ENCODE peak calls at places on chromosomes 2 and 18, in four cellular contexts. H is progenitor cell of endocrine pancreas, E is K562, W is natural killer cell. B is an unnamed sample.

GRCh38 chr2:18932864-18933263 is 343.5 kb upstream of the NT5C1B start:
- DNase-seq in H (no peak), E (no peak), W (no peak), B (no peak)

GRCh38 chr2:162011718-162012564 is 62.1 kb downstream of the DPP4 start:
- DNase-seq in E (no peak), H (no peak), W (no peak), B (no peak)

GRCh38 chr2:240350006-240350355 is 85.5 kb upstream of the GPC1 start:
- DNase-seq in W (no peak), H (no peak), E (no peak), B (no peak)

GRCh38 chr18:67805261-67805660 is 288.7 kb upstream of the DSEL start:
- DNase-seq in W (no peak), E (no peak), H (no peak), B (no peak)

GRCh38 chr18:78979682-78980278 is at the start of gene SALL3:
- DNase-seq in W (no peak), E (no peak), H (no peak), B (no peak)

GRCh38 chr2:240133401-240133800 is 2.7 kb downstream of the COPS9 start:
- DNase-seq in H (no peak), E (no peak), W (peak; percentile 4), B (no peak)

GRCh38 chr2:121366040-121366439 is 81.0 kb upstream of the TFCP2L1 start:
- DNase-seq in H (no peak), E (no peak), W (no peak), B (no peak)

GRCh38 chr2:191899442-191899841 is 52.6 kb upstream of the CAVIN2 start:
- DNase-seq in E (no peak), H (no peak), W (no peak), B (peak; percentile 62)

DNA sequence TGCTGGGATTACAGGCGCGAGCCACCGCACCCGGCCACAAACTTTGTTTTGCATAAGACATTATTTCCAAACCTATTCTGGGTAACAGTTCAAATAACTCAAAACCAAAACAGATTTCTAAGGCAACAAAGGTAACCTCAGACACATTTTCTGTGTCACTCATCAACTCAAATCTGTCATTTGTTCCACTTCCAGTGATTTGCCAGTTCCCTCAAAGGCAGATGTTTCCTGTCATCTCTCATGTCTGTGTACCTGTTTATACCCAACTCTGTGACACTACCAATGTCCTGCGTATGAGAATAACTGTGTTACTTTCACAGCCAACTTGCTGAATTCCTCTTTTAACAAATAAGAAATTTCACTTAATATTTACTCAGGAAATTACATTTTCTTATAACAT is 54.4 kb downstream of the SCN3A start:
- DNase-seq in W (no peak), H (no peak), E (no peak), B (no peak)
- TF ChIP-seq CTCF in W (no peak), H (no peak), E (no peak), B (no peak)

DNA sequence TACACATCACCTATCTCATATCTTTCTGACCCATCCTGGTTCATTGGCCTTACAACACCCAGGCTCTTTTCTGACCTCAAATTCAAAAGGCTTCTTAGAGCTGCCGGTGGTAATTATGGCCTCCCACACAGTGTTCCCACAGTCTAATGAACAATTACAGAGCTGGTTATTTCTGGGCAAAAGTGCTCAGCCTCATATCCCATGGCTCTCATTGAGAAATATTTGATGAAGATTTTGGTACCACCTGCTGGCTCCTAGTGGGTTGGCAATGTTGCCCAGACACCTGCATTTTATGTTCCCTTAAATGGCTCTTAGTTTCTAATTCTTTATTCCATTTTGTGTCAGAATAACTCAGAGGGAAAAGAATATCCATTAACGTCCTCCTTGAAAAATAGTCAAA is 20.1 kb upstream of the SCYGR2 start:
- DNase-seq in E (no peak), W (no peak), H (no peak), B (no peak)
- TF ChIP-seq CTCF in E (no peak), W (no peak), H (no peak), B (no peak)

GRCh38 chr2:105919826-105920225 is 175.1 kb downstream of the NCK2 start:
- DNase-seq in H (no peak), E (peak; percentile 65), W (no peak), B (no peak)
- TF ChIP-seq CTCF in H (peak; percentile 39), E (peak; percentile 62), W (peak; percentile 62), B (peak; percentile 34)

DNA sequence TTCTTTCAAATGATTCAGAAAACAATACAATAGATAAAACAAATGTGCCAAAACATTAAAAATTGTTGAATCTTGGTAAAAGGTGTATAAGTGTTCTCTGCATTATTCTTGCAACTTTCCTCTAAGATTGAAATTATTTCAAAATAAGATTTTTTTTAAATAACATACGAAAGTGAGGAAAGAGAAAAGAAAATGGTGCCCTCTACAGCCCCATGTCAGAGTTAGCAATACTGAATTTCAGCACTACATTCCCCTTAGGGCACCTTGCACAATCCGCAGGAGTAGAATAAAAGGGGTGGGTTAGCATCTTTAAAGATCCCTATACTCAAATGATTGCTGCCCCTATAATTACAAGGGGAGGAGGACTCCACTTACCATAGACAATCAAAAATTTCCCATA is 433.7 kb downstream of the BCL11A start:
- DNase-seq in W (no peak), E (no peak), H (no peak), B (no peak)
- TF ChIP-seq CTCF in W (no peak), E (no peak), H (no peak), B (no peak)

GRCh38 chr18:71221405-71221804 is 932.6 kb downstream of the SOCS6 start:
- DNase-seq in W (no peak), H (no peak), E (no peak), B (no peak)
- TF ChIP-seq CTCF in W (no peak), H (no peak), E (no peak), B (no peak)

DNA sequence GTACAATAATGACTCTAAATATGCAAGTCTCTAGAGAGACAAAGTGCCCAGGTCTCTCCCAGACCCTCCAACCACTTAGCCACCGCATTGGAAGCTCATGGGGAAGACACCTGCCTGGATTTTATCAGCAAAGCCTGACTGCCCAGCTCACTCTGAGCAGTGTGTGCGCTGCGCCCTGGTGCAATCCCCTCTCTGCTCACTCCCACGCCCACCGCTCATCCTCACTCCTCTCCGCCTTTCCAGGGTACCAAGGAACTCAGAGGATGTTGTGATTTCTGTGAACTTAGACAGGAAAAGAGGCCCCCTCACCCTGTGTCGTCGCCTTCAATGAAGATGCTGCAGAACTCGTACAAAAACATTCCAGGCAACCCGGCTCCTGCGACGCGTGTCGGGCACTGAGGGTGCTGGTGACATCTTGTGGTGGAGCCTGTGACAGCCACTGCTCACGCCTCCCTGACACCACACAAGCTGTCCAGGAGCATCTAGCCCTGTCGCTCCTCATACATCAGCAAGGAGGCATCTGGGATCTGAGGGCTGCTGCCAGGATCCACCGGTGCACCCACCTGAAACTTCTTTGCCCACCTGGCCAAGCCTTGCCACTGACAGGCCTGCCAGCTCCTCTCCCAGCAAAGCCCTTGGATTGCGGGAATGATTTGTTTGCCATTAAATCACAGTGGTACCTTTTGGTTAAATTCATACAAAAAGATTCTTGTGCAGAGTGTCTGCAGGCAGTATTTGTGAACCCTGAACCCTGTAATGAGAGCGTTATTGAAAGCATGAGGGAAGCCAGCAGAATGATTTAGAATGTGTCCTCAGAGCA is 220.4 kb downstream of the ZNF516 start:
- DNase-seq in E (no peak), H (no peak), W (no peak), B (no peak)
- TF ChIP-seq CTCF in E (no peak), H (peak; percentile 56), W (no peak), B (no peak)